ENCODE peak calls at places on chromosomes 11 and 22, in six cellular contexts. One of them, this sample, is unnamed.

GRCh38 chr11:111417011-111417765 is 38.1 kb upstream of the POU2AF1 start:
- ATAC-seq in upper lobe of left lung: peak; percentile 14
- ATAC-seq in HepG2: peak; percentile 95
- ATAC-seq in GM12878: peak; percentile 81
- ATAC-seq in K562: no peak
- ATAC-seq in A549: no peak
- ATAC-seq in this sample: peak; percentile 13

GRCh38 chr11:100927579-100927978 is 202.0 kb downstream of the PGR start:
- ATAC-seq in A549: no peak
- ATAC-seq in HepG2: no peak
- ATAC-seq in upper lobe of left lung: no peak
- ATAC-seq in K562: no peak
- ATAC-seq in GM12878: no peak
- ATAC-seq in this sample: no peak

GRCh38 chr11:45643585-45643984 is 21.8 kb downstream of the CHST1 start:
- ATAC-seq in GM12878: no peak
- ATAC-seq in A549: no peak
- ATAC-seq in upper lobe of left lung: no peak
- ATAC-seq in K562: no peak
- ATAC-seq in HepG2: no peak
- ATAC-seq in this sample: no peak

GRCh38 chr11:108965602-108966001 is 300.7 kb downstream of the DDX10 start:
- ATAC-seq in K562: peak; percentile 29
- ATAC-seq in A549: peak; percentile 72
- ATAC-seq in HepG2: peak; percentile 68
- ATAC-seq in upper lobe of left lung: peak; percentile 30
- ATAC-seq in GM12878: no peak
- ATAC-seq in this sample: no peak

GRCh38 chr11:17552392-17553248 is 5.6 kb downstream of the OTOG start:
- ATAC-seq in upper lobe of left lung: peak; percentile 20
- ATAC-seq in HepG2: no peak
- ATAC-seq in K562: no peak
- ATAC-seq in GM12878: no peak
- ATAC-seq in A549: no peak
- ATAC-seq in this sample: no peak

GRCh38 chr11:118602331-118602730 is 5.1 kb upstream of the PHLDB1 start:
- ATAC-seq in A549: no peak
- ATAC-seq in GM12878: no peak
- ATAC-seq in HepG2: no peak
- ATAC-seq in K562: peak; percentile 57
- ATAC-seq in upper lobe of left lung: peak; percentile 54
- ATAC-seq in this sample: no peak

GRCh38 chr11:29263971-29264682 is 752.7 kb downstream of the KCNA4 start:
- ATAC-seq in GM12878: no peak
- ATAC-seq in upper lobe of left lung: no peak
- ATAC-seq in K562: no peak
- ATAC-seq in HepG2: no peak
- ATAC-seq in A549: no peak
- ATAC-seq in this sample: no peak

GRCh38 chr11:133934599-133935550 is 21.9 kb downstream of the IGSF9B start:
- ATAC-seq in upper lobe of left lung: peak; percentile 37
- ATAC-seq in K562: peak; percentile 42
- ATAC-seq in HepG2: peak; percentile 47
- ATAC-seq in GM12878: no peak
- ATAC-seq in A549: no peak
- ATAC-seq in this sample: peak; percentile 45

GRCh38 chr11:44536779-44537516 is 28.5 kb upstream of the CD82 start:
- ATAC-seq in K562: peak; percentile 51
- ATAC-seq in HepG2: no peak
- ATAC-seq in A549: no peak
- ATAC-seq in GM12878: no peak
- ATAC-seq in upper lobe of left lung: no peak
- ATAC-seq in this sample: no peak

GRCh38 chr11:7639643-7640025 is 33.7 kb downstream of the CYB5R2 start:
- ATAC-seq in upper lobe of left lung: no peak
- ATAC-seq in GM12878: no peak
- ATAC-seq in K562: peak; percentile 49
- ATAC-seq in HepG2: no peak
- ATAC-seq in A549: no peak
- ATAC-seq in this sample: no peak

GRCh38 chr11:119041821-119042514 is 11.3 kb upstream of the SLC37A4 start:
- ATAC-seq in upper lobe of left lung: no peak
- ATAC-seq in GM12878: peak; percentile 24
- ATAC-seq in K562: peak; percentile 11
- ATAC-seq in HepG2: peak; percentile 37
- ATAC-seq in A549: peak; percentile 41
- ATAC-seq in this sample: no peak

GRCh38 chr11:127252321-127252720 is 251.8 kb upstream of the KIRREL3 start:
- ATAC-seq in upper lobe of left lung: no peak
- ATAC-seq in A549: no peak
- ATAC-seq in GM12878: no peak
- ATAC-seq in HepG2: no peak
- ATAC-seq in K562: no peak
- ATAC-seq in this sample: no peak

GRCh38 chr22:28299329-28299728 is 380.3 kb upstream of the PITPNB start:
- ATAC-seq in GM12878: no peak
- ATAC-seq in K562: no peak
- ATAC-seq in HepG2: no peak
- ATAC-seq in upper lobe of left lung: no peak
- ATAC-seq in A549: no peak
- ATAC-seq in this sample: no peak

GRCh38 chr11:107044503-107044902 is 26.2 kb upstream of the GUCY1A2 start:
- ATAC-seq in K562: no peak
- ATAC-seq in A549: no peak
- ATAC-seq in GM12878: no peak
- ATAC-seq in HepG2: no peak
- ATAC-seq in upper lobe of left lung: no peak
- ATAC-seq in this sample: no peak

GRCh38 chr11:116224154-116224888 is 548.5 kb downstream of the BUD13 start:
- ATAC-seq in A549: peak; percentile 72
- ATAC-seq in GM12878: peak; percentile 92
- ATAC-seq in upper lobe of left lung: peak; percentile 71
- ATAC-seq in HepG2: peak; percentile 80
- ATAC-seq in K562: peak; percentile 84
- ATAC-seq in this sample: no peak

GRCh38 chr11:69075421-69076128 is 26.8 kb downstream of the TPCN2 start:
- ATAC-seq in upper lobe of left lung: peak; percentile 92
- ATAC-seq in K562: peak; percentile 45
- ATAC-seq in GM12878: no peak
- ATAC-seq in HepG2: no peak
- ATAC-seq in A549: no peak
- ATAC-seq in this sample: peak; percentile 92
- TF ChIP-seq EP300 in upper lobe of left lung: no peak
- TF ChIP-seq EP300 in K562: peak; percentile 26
- TF ChIP-seq EP300 in GM12878: no peak
- TF ChIP-seq EP300 in HepG2: no peak
- TF ChIP-seq EP300 in A549: no peak
- TF ChIP-seq EP300 in this sample: no peak

GRCh38 chr11:122696662-122697061 is 41.1 kb downstream of the UBASH3B start:
- ATAC-seq in GM12878: peak; percentile 55
- ATAC-seq in A549: no peak
- ATAC-seq in K562: no peak
- ATAC-seq in HepG2: no peak
- ATAC-seq in upper lobe of left lung: peak; percentile 11
- ATAC-seq in this sample: no peak
- H3K4me1 ChIP-seq in GM12878: peaks cover 15% of the 10 kb centered on the region
- H3K4me1 ChIP-seq in A549: peaks cover 29% of the 10 kb centered on the region
- H3K4me1 ChIP-seq in K562: no peaks in the 10 kb centered on the region
- H3K4me1 ChIP-seq in HepG2: peaks cover 17% of the 10 kb centered on the region
- H3K4me1 ChIP-seq in upper lobe of left lung: peaks cover 1% of the 10 kb centered on the region
- H3K4me1 ChIP-seq in this sample: peaks cover 5% of the 10 kb centered on the region

DNA sequence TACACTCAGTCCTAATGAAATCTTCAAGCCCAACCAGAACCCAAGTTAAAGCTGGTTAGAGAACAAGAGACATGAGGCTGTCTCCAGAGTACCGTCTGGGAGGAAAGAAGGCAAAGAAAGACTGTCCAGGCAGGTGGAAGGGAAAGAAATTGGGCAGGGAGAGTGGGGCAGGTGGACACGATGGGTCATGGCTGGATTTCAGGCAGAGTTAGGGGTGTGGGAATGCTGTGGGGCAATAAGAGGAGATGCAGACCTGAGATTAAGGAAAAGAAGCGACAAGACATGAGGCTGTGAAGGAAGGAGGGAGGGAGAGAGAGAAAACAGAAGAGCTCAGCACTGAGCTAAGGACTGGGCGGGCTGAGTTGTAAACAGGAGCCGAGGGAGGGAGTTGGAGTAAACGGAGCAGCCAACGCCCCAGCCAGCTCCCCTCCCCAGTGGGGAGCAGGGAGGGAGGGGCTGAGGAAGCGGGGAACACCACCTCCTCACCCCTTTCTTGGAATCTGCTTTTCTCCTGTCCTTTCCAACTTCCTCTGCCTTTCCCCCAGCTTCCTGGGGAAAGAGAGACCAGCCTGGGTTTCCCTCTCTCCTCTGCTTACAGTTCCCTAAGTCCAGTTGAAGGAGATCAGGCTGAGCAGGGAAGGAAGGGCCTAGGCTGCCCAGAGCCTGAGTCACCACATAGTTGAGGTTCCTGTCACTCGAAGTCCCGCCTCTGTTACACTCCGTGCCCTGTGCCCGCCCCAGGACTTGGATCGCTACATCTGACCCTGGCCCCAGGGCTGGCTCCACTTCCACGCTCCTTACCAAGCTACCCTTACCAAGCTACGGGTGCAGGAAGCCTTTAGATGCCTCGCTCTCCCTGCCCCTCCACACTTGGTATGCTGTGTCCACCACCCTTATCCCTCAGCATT is 6.6 kb upstream of the AHNAK start:
- ATAC-seq in A549: peak; percentile 77
- ATAC-seq in GM12878: no peak
- ATAC-seq in HepG2: peak; percentile 55
- ATAC-seq in K562: peak; percentile 85
- ATAC-seq in upper lobe of left lung: peak; percentile 85
- ATAC-seq in this sample: peak; percentile 89
- TF ChIP-seq EP300 in A549: peak; percentile 28
- TF ChIP-seq EP300 in GM12878: no peak
- TF ChIP-seq EP300 in HepG2: peak; percentile 71
- TF ChIP-seq EP300 in K562: peak; percentile 98
- TF ChIP-seq EP300 in upper lobe of left lung: peak; percentile 26
- TF ChIP-seq EP300 in this sample: no peak

GRCh38 chr11:11621881-11622706 is at the start of gene GALNT18:
- ATAC-seq in HepG2: peak; percentile 99
- ATAC-seq in K562: peak; percentile 100
- ATAC-seq in upper lobe of left lung: peak; percentile 98
- ATAC-seq in GM12878: peak; percentile 94
- ATAC-seq in A549: peak; percentile 82
- ATAC-seq in this sample: peak; percentile 96

GRCh38 chr11:11622772-11623531 is 1.1 kb upstream of the GALNT18 start:
- ATAC-seq in A549: no peak
- ATAC-seq in K562: no peak
- ATAC-seq in GM12878: no peak
- ATAC-seq in upper lobe of left lung: no peak
- ATAC-seq in HepG2: no peak
- ATAC-seq in this sample: no peak

GRCh38 chr11:11620251-11620965 is 1.4 kb downstream of the GALNT18 start:
- ATAC-seq in upper lobe of left lung: peak; percentile 47
- ATAC-seq in GM12878: peak; percentile 42
- ATAC-seq in HepG2: no peak
- ATAC-seq in A549: peak; percentile 56
- ATAC-seq in K562: no peak
- ATAC-seq in this sample: peak; percentile 37

GRCh38 chr11:11620966-11621880 is 582 bp downstream of the GALNT18 start:
- ATAC-seq in A549: peak; percentile 32
- ATAC-seq in HepG2: peak; percentile 5
- ATAC-seq in upper lobe of left lung: peak; percentile 51
- ATAC-seq in K562: no peak
- ATAC-seq in GM12878: peak; percentile 56
- ATAC-seq in this sample: no peak

GRCh38 chr11:11618973-11619435 is 2.8 kb downstream of the GALNT18 start:
- ATAC-seq in upper lobe of left lung: no peak
- ATAC-seq in HepG2: no peak
- ATAC-seq in K562: no peak
- ATAC-seq in GM12878: no peak
- ATAC-seq in A549: no peak
- ATAC-seq in this sample: no peak
- H3K4me1 ChIP-seq in upper lobe of left lung: peaks cover 13% of the 10 kb centered on the region
- H3K4me1 ChIP-seq in HepG2: peaks cover 12% of the 10 kb centered on the region
- H3K4me1 ChIP-seq in K562: peaks cover 24% of the 10 kb centered on the region
- H3K4me1 ChIP-seq in GM12878: no peaks in the 10 kb centered on the region
- H3K4me1 ChIP-seq in A549: peaks cover 29% of the 10 kb centered on the region
- H3K4me1 ChIP-seq in this sample: peaks cover 91% of the 10 kb centered on the region

GRCh38 chr11:56848105-56848809 is 99.8 kb upstream of the OR9G4 start:
- ATAC-seq in upper lobe of left lung: no peak
- ATAC-seq in GM12878: no peak
- ATAC-seq in HepG2: no peak
- ATAC-seq in K562: no peak
- ATAC-seq in A549: peak; percentile 90
- ATAC-seq in this sample: no peak
- TF ChIP-seq EP300 in upper lobe of left lung: no peak
- TF ChIP-seq EP300 in GM12878: no peak
- TF ChIP-seq EP300 in HepG2: no peak
- TF ChIP-seq EP300 in K562: no peak
- TF ChIP-seq EP300 in A549: peak; percentile 86
- TF ChIP-seq EP300 in this sample: no peak

This sample was measured in gastroesophageal sphincter.